ENCODE peak calls at places on chromosomes 16 and 17, in nine cellular contexts. R, H, D, I, V, F, G, K and O are unnamed samples.

GRCh38 chr17:42684929-42685556 is 2.7 kb downstream of the CNTNAP1 start:
- DNase-seq in R (no peak), H (no peak), D (no peak), I (no peak), V (no peak), F (no peak), G (no peak), K (no peak), O (no peak)

GRCh38 chr16:22092143-22092933 is at the start of gene VWA3A:
- DNase-seq in R (no peak), H (no peak), D (no peak), I (no peak), V (no peak), F (no peak), G (no peak), K (no peak), O (no peak)

GRCh38 chr17:51435641-51436091 is 175.3 kb downstream of the UTP18 start:
- DNase-seq in R (peak), H (peak), D (peak), I (peak), V (no peak), F (no peak), G (no peak), K (peak), O (no peak)

GRCh38 chr17:9729034-9729650 is 62.2 kb downstream of the DHRS7C start:
- DNase-seq in R (no peak), H (peak), D (no peak), I (peak), V (peak), F (no peak), G (no peak), K (no peak), O (no peak)

GRCh38 chr17:4617590-4618356 is 23.7 kb downstream of the ALOX15 start:
- DNase-seq in R (no peak), H (no peak), D (no peak), I (no peak), V (no peak), F (no peak), G (no peak), K (no peak), O (no peak)

GRCh38 chr17:27816946-27817345 is 16.6 kb upstream of the NOS2 start:
- DNase-seq in R (no peak), H (no peak), D (no peak), I (no peak), V (no peak), F (no peak), G (no peak), K (no peak), O (no peak)

GRCh38 chr17:80761421-80761871 is 216.8 kb downstream of the RPTOR start:
- DNase-seq in R (no peak), H (no peak), D (no peak), I (no peak), V (no peak), F (no peak), G (no peak), K (no peak), O (no peak)

GRCh38 chr17:41178843-41179616 is 1.0 kb upstream of the KRTAP4-2 start:
- DNase-seq in R (no peak), H (no peak), D (no peak), I (no peak), V (no peak), F (no peak), G (no peak), K (no peak), O (no peak)

GRCh38 chr17:63578027-63578768 is 22.5 kb upstream of the TACO1 start:
- DNase-seq in R (no peak), H (no peak), D (no peak), I (no peak), V (no peak), F (no peak), G (no peak), K (no peak), O (no peak)

GRCh38 chr17:78141437-78142112 is 4.6 kb upstream of the C17orf99 start:
- DNase-seq in R (peak), H (no peak), D (no peak), I (no peak), V (no peak), F (no peak), G (no peak), K (no peak), O (no peak)

GRCh38 chr17:14547016-14547415 is 246.1 kb downstream of the HS3ST3B1 start:
- DNase-seq in R (no peak), H (no peak), D (no peak), I (no peak), V (no peak), F (no peak), G (no peak), K (no peak), O (no peak)

GRCh38 chr17:17736205-17737183 is 55.2 kb downstream of the RAI1 start:
- DNase-seq in R (no peak), H (no peak), D (no peak), I (no peak), V (no peak), F (no peak), G (no peak), K (peak), O (no peak)

GRCh38 chr16:58271589-58271988 is 23.2 kb downstream of the PRSS54 start:
- DNase-seq in R (no peak), H (no peak), D (no peak), I (no peak), V (no peak), F (no peak), G (no peak), K (no peak), O (no peak)

GRCh38 chr17:76539631-76540271 is at the start of gene PRCD:
- DNase-seq in R (no peak), H (no peak), D (no peak), I (no peak), V (no peak), F (no peak), G (no peak), K (no peak), O (no peak)

GRCh38 chr16:14427371-14427948 is 202.6 kb downstream of the PARN start:
- DNase-seq in R (no peak), H (no peak), D (no peak), I (no peak), V (no peak), F (no peak), G (no peak), K (no peak), O (no peak)

GRCh38 chr17:29592850-29593545 is at the start of gene ANKRD13B:
- DNase-seq in R (peak), H (peak), D (no peak), I (no peak), V (no peak), F (peak), G (no peak), K (no peak), O (peak)

GRCh38 chr17:48194097-48194550 is 86.6 kb downstream of the SNX11 start:
- DNase-seq in R (no peak), H (no peak), D (no peak), I (no peak), V (no peak), F (no peak), G (no peak), K (no peak), O (no peak)

GRCh38 chr17:73650147-73650546 is 5.9 kb upstream of the SDK2 start:
- DNase-seq in R (peak), H (peak), D (no peak), I (no peak), V (no peak), F (no peak), G (no peak), K (no peak), O (peak)

GRCh38 chr16:24700549-24701392 is 28.7 kb upstream of the TNRC6A start:
- DNase-seq in R (peak), H (no peak), D (peak), I (peak), V (peak), F (peak), G (peak), K (peak), O (peak)

GRCh38 chr17:7224661-7225111 is 4.9 kb downstream of the ACADVL start:
- DNase-seq in R (no peak), H (no peak), D (no peak), I (no peak), V (no peak), F (no peak), G (no peak), K (no peak), O (no peak)

DNA sequence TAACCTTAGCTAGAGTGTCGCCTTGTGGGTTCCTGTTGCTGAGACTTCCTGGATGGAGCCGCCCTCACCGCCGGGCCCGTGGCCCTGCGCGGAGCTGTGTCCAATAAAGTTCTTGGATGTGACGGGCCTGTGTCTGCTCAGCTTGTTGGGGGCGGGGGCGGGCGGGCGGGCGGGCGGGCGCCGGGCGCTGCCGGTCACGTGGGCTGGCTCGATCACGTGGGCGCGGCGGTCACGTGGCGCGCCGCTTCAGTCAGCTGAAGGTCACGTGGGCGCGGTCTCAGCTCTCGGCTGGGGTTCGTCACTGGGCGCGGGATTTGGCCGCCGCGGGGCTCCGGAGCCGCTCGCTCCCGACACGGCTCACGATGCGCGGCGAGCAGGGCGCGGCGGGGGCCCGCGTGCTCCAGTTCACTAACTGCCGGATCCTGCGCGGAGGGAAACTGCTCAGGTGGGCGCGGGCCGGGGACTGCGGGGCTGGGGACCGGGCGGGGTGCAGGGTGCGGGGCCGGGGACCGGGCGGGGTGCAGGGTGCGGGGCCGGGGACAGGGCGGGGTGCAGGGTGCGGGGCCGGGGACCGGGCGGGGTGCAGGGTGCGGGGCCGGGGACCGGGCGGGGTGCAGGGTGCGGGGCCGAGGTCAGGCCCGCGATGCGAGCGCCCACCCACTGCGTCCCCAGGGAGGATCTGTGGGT is at the start of gene AMDHD2:
- DNase-seq in R (peak), H (peak), D (no peak), I (peak), V (peak), F (peak), G (peak), K (peak), O (peak)
- TF ChIP-seq POLR2A in R (peak), H (peak), D (peak), I (peak), V (no peak), F (peak), G (peak), K (no peak), O (no peak)

DNA sequence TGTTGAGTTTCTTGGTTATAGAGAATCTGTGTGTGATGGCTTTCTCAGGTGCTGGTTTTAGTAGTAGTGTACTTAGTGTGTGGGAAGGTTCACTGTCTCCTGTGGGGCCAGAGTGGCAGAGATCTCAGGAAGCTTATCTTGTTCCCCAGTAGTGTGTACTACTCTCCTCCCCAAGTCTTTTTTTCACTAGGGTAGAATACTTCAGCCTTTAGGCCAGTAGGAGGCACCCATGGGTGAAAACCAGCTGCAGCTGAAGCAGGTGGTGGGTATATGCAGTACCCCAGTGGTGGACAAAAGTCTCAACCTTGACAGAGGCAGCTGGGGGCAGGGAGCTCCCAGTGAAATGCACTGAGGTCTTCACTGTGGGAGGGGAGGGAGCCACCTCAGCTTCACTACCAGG is 109.9 kb downstream of the PHKB start:
- DNase-seq in R (no peak), H (no peak), D (no peak), I (no peak), V (no peak), F (no peak), G (no peak), K (no peak), O (no peak)
- TF ChIP-seq CTCF in R (no peak), H (no peak), D (peak), I (no peak), V (no peak), F (no peak), G (no peak), K (no peak), O (no peak)

DNA sequence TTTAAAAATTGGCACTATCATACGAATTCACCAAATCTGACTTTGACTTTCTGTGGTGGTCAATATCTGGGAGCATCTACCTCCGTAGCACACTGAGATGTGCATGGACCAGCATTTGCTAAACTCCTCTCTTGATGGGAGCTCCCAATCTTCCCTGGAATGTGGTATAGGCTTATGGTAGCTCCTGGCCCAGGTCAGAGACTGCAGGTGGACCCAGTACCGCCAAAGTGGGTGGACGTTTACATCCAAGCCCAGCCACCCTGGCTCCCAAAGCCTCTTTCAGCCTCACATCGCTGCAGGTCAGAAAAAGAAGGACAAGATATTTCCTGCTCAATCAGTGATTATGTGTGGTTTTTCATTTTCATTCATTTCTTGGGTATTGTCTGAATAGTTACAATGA is 43.1 kb upstream of the NKD1 start:
- DNase-seq in R (no peak), H (no peak), D (no peak), I (no peak), V (no peak), F (no peak), G (no peak), K (no peak), O (no peak)
- H3K4me3 ChIP-seq in R (no peak), H (no peak), D (no peak), I (no peak), V (no peak), F (no peak), G (no peak), K (no peak), O (no peak)

GRCh38 chr16:29662729-29663019 is 373 bp upstream of the SPN start:
- DNase-seq in R (peak), H (peak), D (no peak), I (no peak), V (no peak), F (no peak), G (no peak), K (peak), O (no peak)

GRCh38 chr16:29664133-29664912 is 1.3 kb downstream of the SPN start:
- DNase-seq in R (peak), H (peak), D (no peak), I (no peak), V (no peak), F (no peak), G (no peak), K (no peak), O (no peak)

GRCh38 chr16:29663829-29664132 is 734 bp downstream of the SPN start:
- DNase-seq in R (no peak), H (no peak), D (no peak), I (no peak), V (no peak), F (no peak), G (no peak), K (no peak), O (no peak)

GRCh38 chr16:29662000-29662728 is 883 bp upstream of the SPN start:
- DNase-seq in R (no peak), H (no peak), D (no peak), I (no peak), V (no peak), F (no peak), G (no peak), K (no peak), O (no peak)

DNA sequence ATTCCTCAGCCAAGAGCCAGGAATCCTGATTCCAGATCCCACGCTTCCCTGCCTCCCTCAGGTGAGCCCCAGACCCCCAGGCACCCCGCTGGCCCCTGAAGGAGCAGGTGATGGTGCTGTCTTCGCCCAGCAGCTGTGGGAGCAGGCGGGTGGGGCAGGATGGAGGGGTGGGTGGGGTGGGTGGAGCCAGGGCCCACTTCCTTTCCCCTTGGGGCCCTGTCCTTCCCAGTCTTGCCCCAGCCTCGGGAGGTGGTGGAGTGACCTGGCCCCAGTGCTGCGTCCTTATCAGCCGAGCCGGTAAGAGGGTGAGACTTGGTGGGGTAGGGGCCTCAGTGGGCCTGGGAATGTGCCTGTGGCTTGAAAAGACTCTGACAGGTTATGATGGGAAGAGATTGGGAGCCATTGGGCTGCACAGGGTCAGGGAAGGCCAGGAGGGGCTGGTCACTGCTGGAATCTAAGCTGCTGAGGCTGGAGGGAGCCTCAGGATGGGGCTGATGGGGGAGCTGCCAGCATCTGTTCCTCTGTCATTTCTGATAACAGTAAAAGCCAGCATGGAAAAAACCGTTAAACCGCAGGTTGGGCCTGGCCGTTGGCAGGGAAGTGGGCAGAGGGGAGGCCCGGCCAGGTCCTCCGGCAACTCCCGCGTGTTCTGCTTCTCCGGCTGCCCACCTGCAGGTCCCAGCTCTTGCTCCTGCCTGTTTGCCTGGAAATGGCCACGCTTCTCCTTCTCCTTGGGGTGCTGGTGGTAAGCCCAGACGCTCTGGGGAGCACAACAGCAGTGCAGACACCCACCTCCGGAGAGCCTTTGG is at the start of gene SPN:
- DNase-seq in R (peak), H (peak), D (no peak), I (no peak), V (no peak), F (no peak), G (no peak), K (no peak), O (no peak)
- TF ChIP-seq POLR2A in R (no peak), H (no peak), D (no peak), I (no peak), V (no peak), F (no peak), G (no peak), K (no peak), O (no peak)

GRCh38 chr17:82076785-82077591 is 11.4 kb upstream of the DUS1L start:
- DNase-seq in R (no peak), H (no peak), D (no peak), I (no peak), V (no peak), F (no peak), G (no peak), K (no peak), O (no peak)
- TF ChIP-seq CTCF in R (no peak), H (no peak), D (no peak), I (no peak), V (no peak), F (no peak), G (no peak), K (no peak), O (no peak)

GRCh38 chr16:23327836-23328235 is 25.7 kb downstream of the SCNN1B start:
- DNase-seq in R (no peak), H (no peak), D (no peak), I (no peak), V (no peak), F (no peak), G (no peak), K (no peak), O (no peak)
- H3K4me3 ChIP-seq in R (no peak), H (no peak), D (no peak), I (no peak), V (no peak), F (no peak), G (no peak), K (no peak), O (no peak)